ENCODE peak calls at places on chromosomes 7 and 10, in six cellular contexts. C is SK-N-SH, H is neural progenitor cell, Z is HCT116, M is GM23248, U is PC-3. G is an unnamed sample.

GRCh38 chr10:95183451-95184230 is 10.4 kb upstream of the ACSM6 start:
- DNase-seq in C (peak; percentile 96), H (peak; percentile 94), Z (peak; percentile 73), M (peak; percentile 88), U (peak; percentile 85), G (peak; percentile 91)

GRCh38 chr10:96470108-96470743 is 43.5 kb downstream of the TLL2 start:
- DNase-seq in C (peak; percentile 78), H (peak; percentile 71), Z (peak; percentile 24), M (peak; percentile 53), U (peak; percentile 31), G (peak; percentile 10)

GRCh38 chr10:4018054-4018511 is 233.1 kb upstream of the KLF6 start:
- DNase-seq in C (no peak), H (no peak), Z (no peak), M (peak; percentile 35), U (no peak), G (no peak)

GRCh38 chr7:23332881-23333612 is 33.9 kb downstream of the MALSU1 start:
- DNase-seq in C (peak; percentile 43), H (no peak), Z (no peak), M (peak; percentile 63), U (peak; percentile 86), G (no peak)

GRCh38 chr10:133143200-133143533 is 16.9 kb upstream of the KNDC1 start:
- DNase-seq in C (no peak), H (no peak), Z (no peak), M (no peak), U (no peak), G (no peak)

GRCh38 chr10:50993817-50994251 is 80.5 kb upstream of the PRKG1 start:
- DNase-seq in C (no peak), H (no peak), Z (no peak), M (peak; percentile 84), U (peak; percentile 85), G (no peak)

GRCh38 chr7:121085922-121086321 is 97.4 kb downstream of the CPED1 start:
- DNase-seq in C (no peak), H (no peak), Z (no peak), M (peak; percentile 53), U (no peak), G (no peak)

GRCh38 chr10:54484186-54484585 is 316.8 kb downstream of the PCDH15 start:
- DNase-seq in C (no peak), H (no peak), Z (no peak), M (no peak), U (no peak), G (no peak)

GRCh38 chr7:16564909-16565426 is 38.3 kb downstream of the LRRC72 start:
- DNase-seq in C (peak; percentile 61), H (peak; percentile 60), Z (peak; percentile 66), M (peak; percentile 66), U (peak; percentile 82), G (peak; percentile 61)

GRCh38 chr10:43878386-43878785 is 229.7 kb upstream of the ZNF32 start:
- DNase-seq in C (peak; percentile 75), H (no peak), Z (no peak), M (peak; percentile 83), U (peak; percentile 48), G (no peak)

GRCh38 chr7:140360697-140361229 is 37.6 kb downstream of the SLC37A3 start:
- DNase-seq in C (no peak), H (no peak), Z (no peak), M (no peak), U (no peak), G (no peak)

GRCh38 chr10:122342293-122343134 is 32.0 kb upstream of the PLEKHA1 start:
- DNase-seq in C (peak; percentile 63), H (peak; percentile 57), Z (peak; percentile 39), M (peak; percentile 72), U (peak; percentile 73), G (no peak)

GRCh38 chr7:135620980-135621850 is 41.1 kb upstream of the STMP1 start:
- DNase-seq in C (peak; percentile 66), H (peak; percentile 78), Z (peak; percentile 73), M (peak; percentile 91), U (peak; percentile 89), G (peak; percentile 65)

GRCh38 chr7:111784311-111784710 is 222.0 kb upstream of the IMMP2L start:
- DNase-seq in C (no peak), H (no peak), Z (no peak), M (no peak), U (no peak), G (no peak)

GRCh38 chr10:124090630-124091209 is 2.7 kb downstream of the CHST15 start:
- DNase-seq in C (no peak), H (no peak), Z (no peak), M (no peak), U (peak; percentile 56), G (peak; percentile 44)

GRCh38 chr7:24604640-24605039 is 31.4 kb downstream of the PALS2 start:
- DNase-seq in C (no peak), H (no peak), Z (no peak), M (no peak), U (no peak), G (no peak)

GRCh38 chr10:600234-600633 is 89.2 kb downstream of the DIP2C start:
- DNase-seq in C (no peak), H (no peak), Z (no peak), M (peak; percentile 44), U (no peak), G (no peak)

GRCh38 chr7:142593106-142593505 is 156.2 kb upstream of the PRSS1 start:
- DNase-seq in C (no peak), H (no peak), Z (no peak), M (no peak), U (no peak), G (no peak)

GRCh38 chr7:89837515-89837914 is 316.8 kb upstream of the STEAP1 start:
- DNase-seq in C (no peak), H (peak; percentile 40), Z (no peak), M (peak; percentile 45), U (peak; percentile 1), G (no peak)
- TF ChIP-seq EZH2phosphoT487 in C (no peak), H (no peak), Z (no peak), M (no peak), U (no peak), G (no peak)

GRCh38 chr7:150688630-150689029 is 3.1 kb downstream of the GIMAP2 start:
- DNase-seq in C (no peak), H (no peak), Z (no peak), M (no peak), U (no peak), G (no peak)

GRCh38 chr7:150686030-150686626 is 622 bp downstream of the GIMAP2 start:
- DNase-seq in C (no peak), H (no peak), Z (no peak), M (peak; percentile 22), U (no peak), G (no peak)

DNA sequence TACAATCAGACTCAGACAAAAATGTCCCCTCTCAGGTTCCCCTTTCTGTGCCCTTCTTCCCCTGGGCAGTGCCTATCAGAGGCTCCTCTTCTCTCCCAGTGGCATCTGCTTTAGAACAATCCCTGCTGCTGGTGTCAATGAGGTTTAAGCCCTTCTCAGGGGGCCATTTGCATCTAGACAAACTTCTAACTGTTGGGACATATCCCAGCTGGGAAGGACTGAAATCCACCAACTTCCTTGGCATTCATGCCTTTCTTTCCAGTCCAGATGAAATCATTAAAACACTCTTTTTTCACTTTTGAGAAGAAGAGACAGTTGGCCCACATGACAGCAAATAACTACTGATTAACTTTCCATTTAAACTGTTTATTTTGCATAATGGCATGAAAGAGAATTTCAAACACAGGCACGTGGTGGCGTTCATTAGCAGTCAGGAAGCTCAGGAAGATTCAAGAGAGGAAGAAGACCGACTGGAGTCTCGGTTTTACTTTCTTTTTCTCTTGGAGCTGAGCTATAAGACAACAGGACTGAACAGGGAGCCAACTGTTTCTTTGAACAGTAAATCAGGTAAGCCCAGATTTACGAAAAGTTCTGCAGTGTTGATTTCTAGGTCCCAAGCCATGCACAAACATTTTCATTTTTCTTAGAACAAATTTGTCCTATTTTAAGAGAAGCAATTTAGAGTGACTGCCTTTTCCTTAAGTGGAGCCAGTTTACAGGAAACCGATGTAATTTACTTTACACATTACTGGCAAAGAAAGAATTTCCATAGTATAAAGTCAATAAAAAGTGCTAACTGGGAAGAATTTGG is at the start of gene GIMAP2:
- DNase-seq in C (no peak), H (no peak), Z (no peak), M (peak; percentile 38), U (peak; percentile 15), G (peak; percentile 93)
- H3K9ac ChIP-seq in C (peak within 1 kb of the TSS; percentile 41), H (no peak within 1 kb of the TSS), Z (no peak within 1 kb of the TSS), M (peak within 1 kb of the TSS; percentile 71), U (no peak within 1 kb of the TSS), G (peak within 1 kb of the TSS; percentile 61)

GRCh38 chr10:79610601-79611191 is at the start of gene SFTPA1:
- DNase-seq in C (no peak), H (peak; percentile 4), Z (no peak), M (no peak), U (no peak), G (no peak)

GRCh38 chr10:79604294-79604693 is 6.4 kb upstream of the SFTPA1 start:
- DNase-seq in C (no peak), H (no peak), Z (no peak), M (no peak), U (no peak), G (no peak)

GRCh38 chr10:79605308-79605707 is 5.4 kb upstream of the SFTPA1 start:
- DNase-seq in C (no peak), H (no peak), Z (no peak), M (no peak), U (no peak), G (no peak)

GRCh38 chr10:79602953-79603352 is 7.8 kb upstream of the SFTPA1 start:
- DNase-seq in C (no peak), H (no peak), Z (no peak), M (no peak), U (no peak), G (peak; percentile 49)

DNA sequence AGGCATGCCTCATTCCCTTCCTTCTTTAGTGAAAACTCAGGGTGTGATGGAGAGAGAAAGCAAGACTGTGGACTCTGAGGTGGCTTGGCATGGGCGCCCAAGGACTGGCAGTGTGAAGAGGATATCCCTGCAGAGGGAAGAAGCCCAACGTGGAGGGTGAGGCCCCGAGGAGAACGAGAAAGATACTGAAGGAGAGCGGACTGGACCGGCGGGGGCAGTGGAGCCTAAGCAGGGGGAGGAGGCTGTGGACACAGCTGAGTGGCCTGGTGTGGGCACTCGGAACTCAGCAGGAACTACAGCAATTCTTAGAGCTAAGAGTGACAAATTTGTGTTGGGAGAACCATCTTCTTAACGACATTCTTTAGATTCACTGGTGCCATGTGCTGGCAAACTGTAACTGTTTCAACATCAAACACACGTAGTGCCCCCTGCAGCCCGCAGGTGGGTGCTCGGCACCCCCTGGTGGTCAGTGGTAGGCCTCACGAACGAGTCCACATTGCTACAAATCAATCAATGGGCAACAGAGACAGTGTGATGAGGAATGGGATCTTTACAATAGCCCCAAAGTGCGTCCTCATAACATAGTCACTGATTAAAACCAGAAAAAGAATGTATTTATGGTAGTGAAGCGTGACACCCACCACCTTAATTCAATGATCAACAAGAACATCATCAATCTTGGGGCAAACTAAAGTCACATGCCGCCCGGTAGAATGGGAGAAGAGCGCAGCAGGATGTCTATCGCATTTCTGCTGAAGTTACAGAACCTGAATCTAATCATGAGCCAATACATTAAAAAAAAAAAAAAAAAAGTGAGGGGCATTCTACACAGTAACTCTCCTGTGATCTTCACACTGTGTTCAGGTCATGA is 2.0 kb upstream of the SFTPA1 start:
- DNase-seq in C (peak; percentile 66), H (peak; percentile 63), Z (peak; percentile 24), M (peak; percentile 31), U (no peak), G (peak; percentile 57)
- TF ChIP-seq EZH2phosphoT487 in C (no peak), H (no peak), Z (no peak), M (no peak), U (no peak), G (no peak)

DNA sequence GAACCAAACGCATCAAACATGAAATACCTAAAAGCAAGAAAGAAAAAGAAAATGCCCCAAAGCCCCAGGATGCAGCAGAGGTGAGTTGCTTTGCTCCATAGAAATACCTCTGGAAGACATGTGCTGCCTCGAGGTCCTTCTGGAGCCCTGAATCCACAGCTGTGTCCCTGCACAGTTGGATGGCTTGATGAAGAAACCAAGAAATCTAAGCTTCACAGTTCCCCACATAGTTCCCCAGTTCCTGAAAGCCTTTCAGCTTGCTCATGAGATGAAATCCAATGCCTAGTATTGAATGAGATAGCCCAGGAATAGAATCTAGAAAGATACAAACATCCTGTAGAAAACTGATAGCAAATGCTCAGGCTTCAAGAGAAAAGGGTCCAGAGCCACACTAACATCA is 182.8 kb downstream of the RTKN2 start:
- DNase-seq in C (no peak), H (no peak), Z (no peak), M (no peak), U (no peak), G (no peak)
- H3K9ac ChIP-seq in C (no peak overlapping the region), H (no peak overlapping the region), Z (no peak overlapping the region), M (no peak overlapping the region), U (no peak overlapping the region), G (no peak overlapping the region)